ENCODE peak calls at places on chromosomes 1 and 21, in nine cellular contexts. U is psoas muscle; K is left ventricle myocardium superior; P is non-pigmented ciliary epithelial cell; T is HS-27A; H is activated CD8-positive, alpha-beta memory T cell treated with anti-CD3 and anti-CD28 coated beads for 24 hours; J is AG08395; Q is stimulated activated CD4-positive, alpha-beta T cell treated with anti-CD3 and anti-CD28 coated beads, Interleukin-4, amount 100 ng/mL, for 1 hour; B is G401. F is an unnamed sample.

GRCh38 chr1:93600663-93601062 is 81.0 kb downstream of the BCAR3 start:
- DNase-seq in U (peak), K (no peak), P (no peak), T (no peak), H (no peak), J (no peak), Q (no peak), B (no peak), F (no peak)

GRCh38 chr21:42308161-42308913 is 6.9 kb downstream of the TFF3 start:
- DNase-seq in U (no peak), K (no peak), P (no peak), T (no peak), H (no peak), J (no peak), Q (no peak), B (no peak), F (no peak)

GRCh38 chr1:47901001-47901575 is 96.1 kb downstream of the TRABD2B start:
- DNase-seq in U (no peak), K (no peak), P (no peak), T (no peak), H (no peak), J (no peak), Q (no peak), B (peak), F (no peak)

GRCh38 chr1:19336543-19336942 is 24.4 kb downstream of the SLC66A1 start:
- DNase-seq in U (no peak), K (no peak), P (no peak), T (no peak), H (peak), J (no peak), Q (peak), B (no peak), F (no peak)

GRCh38 chr1:220225957-220226356 is 46.3 kb downstream of the RAB3GAP2 start:
- DNase-seq in U (no peak), K (no peak), P (no peak), T (no peak), H (no peak), J (no peak), Q (no peak), B (no peak), F (no peak)

GRCh38 chr1:246647513-246647912 is 76.7 kb upstream of the SCCPDH start:
- DNase-seq in U (no peak), K (no peak), P (no peak), T (no peak), H (no peak), J (no peak), Q (no peak), B (no peak), F (no peak)

GRCh38 chr1:20597650-20598049 is 8.8 kb downstream of the CDA start:
- DNase-seq in U (no peak), K (no peak), P (no peak), T (no peak), H (no peak), J (no peak), Q (no peak), B (no peak), F (no peak)

GRCh38 chr1:239987103-239987745 is 104.5 kb upstream of the FMN2 start:
- DNase-seq in U (no peak), K (peak), P (peak), T (no peak), H (no peak), J (peak), Q (no peak), B (peak), F (no peak)

GRCh38 chr1:47436979-47437517 is 796 bp upstream of the FOXD2 start:
- DNase-seq in U (no peak), K (no peak), P (no peak), T (no peak), H (no peak), J (no peak), Q (no peak), B (no peak), F (no peak)

GRCh38 chr1:51234721-51235425 is 1.2 kb upstream of the RNF11 start:
- DNase-seq in U (peak), K (peak), P (no peak), T (no peak), H (peak), J (peak), Q (peak), B (peak), F (no peak)

GRCh38 chr1:205161071-205161470 is 39.3 kb upstream of the RBBP5 start:
- DNase-seq in U (no peak), K (no peak), P (no peak), T (no peak), H (no peak), J (no peak), Q (no peak), B (no peak), F (no peak)

GRCh38 chr1:29749021-29749420 is 512.7 kb downstream of the PTPRU start:
- DNase-seq in U (no peak), K (no peak), P (no peak), T (no peak), H (no peak), J (no peak), Q (no peak), B (no peak), F (no peak)

GRCh38 chr1:94697839-94698238 is 122.3 kb upstream of the SLC44A3 start:
- DNase-seq in U (no peak), K (no peak), P (no peak), T (no peak), H (no peak), J (no peak), Q (no peak), B (no peak), F (no peak)

GRCh38 chr21:42182713-42183371 is 36.1 kb upstream of the ABCG1 start:
- DNase-seq in U (no peak), K (no peak), P (no peak), T (no peak), H (no peak), J (no peak), Q (no peak), B (no peak), F (no peak)

GRCh38 chr21:44767834-44768831 is 33.5 kb downstream of the UBE2G2 start:
- DNase-seq in U (no peak), K (no peak), P (no peak), T (no peak), H (no peak), J (no peak), Q (no peak), B (peak), F (no peak)

GRCh38 chr1:231778009-231778719 is 151.6 kb downstream of the DISC1 start:
- DNase-seq in U (peak), K (peak), P (no peak), T (no peak), H (no peak), J (peak), Q (no peak), B (no peak), F (peak)

GRCh38 chr1:109979489-109980091 is 5.0 kb upstream of the AHCYL1 start:
- DNase-seq in U (no peak), K (no peak), P (no peak), T (peak), H (no peak), J (peak), Q (no peak), B (no peak), F (no peak)

F was measured in epithelial cell of prostate.